ENCODE peak calls at places on chromosomes 1 and 21, in six cellular contexts. I is astrocyte of the spinal cord, Y is MM.1S, U is A673, O is nephron progenitor cell, X is colonic mucosa. R is an unnamed sample.

GRCh38 chr1:1436634-1437032 is 1.1 kb downstream of the VWA1 start:
- DNase-seq in I (no peak), Y (no peak), U (no peak), O (no peak), X (no peak), R (peak)

GRCh38 chr1:153028771-153029170 is 2.2 kb upstream of the SPRR1B start:
- DNase-seq in I (no peak), Y (no peak), U (no peak), O (no peak), X (no peak), R (no peak)

GRCh38 chr1:220271706-220272046 is 577 bp downstream of the RAB3GAP2 start:
- DNase-seq in I (peak), Y (no peak), U (peak), O (no peak), X (peak), R (peak)

GRCh38 chr1:204647114-204647804 is 38.3 kb downstream of the LRRN2 start:
- DNase-seq in I (peak), Y (peak), U (peak), O (peak), X (peak), R (peak)

GRCh38 chr1:227662933-227663332 is 72.2 kb downstream of the JMJD4 start:
- DNase-seq in I (no peak), Y (no peak), U (no peak), O (no peak), X (no peak), R (no peak)

GRCh38 chr1:3699596-3699995 is 47.3 kb downstream of the TP73 start:
- DNase-seq in I (no peak), Y (no peak), U (no peak), O (no peak), X (no peak), R (no peak)

GRCh38 chr1:228141082-228141870 is 1.2 kb downstream of the GUK1 start:
- DNase-seq in I (peak), Y (peak), U (peak), O (no peak), X (peak), R (peak)

GRCh38 chr1:221473392-221473791 is 268.5 kb downstream of the DUSP10 start:
- DNase-seq in I (no peak), Y (no peak), U (no peak), O (no peak), X (no peak), R (no peak)

GRCh38 chr1:203127672-203128611 is at the start of gene ADORA1:
- DNase-seq in I (peak), Y (peak), U (no peak), O (peak), X (peak), R (no peak)

GRCh38 chr1:224747578-224747977 is 131.5 kb downstream of the CNIH3 start:
- DNase-seq in I (peak), Y (no peak), U (peak), O (no peak), X (no peak), R (peak)

GRCh38 chr1:221663321-221663720 is 78.6 kb downstream of the DUSP10 start:
- DNase-seq in I (peak), Y (no peak), U (no peak), O (no peak), X (no peak), R (no peak)

GRCh38 chr1:9884805-9885204 is 25.3 kb downstream of the CTNNBIP1 start:
- DNase-seq in I (no peak), Y (no peak), U (no peak), O (no peak), X (no peak), R (no peak)

GRCh38 chr1:243312962-243313634 is 57.3 kb downstream of the SDCCAG8 start:
- DNase-seq in I (no peak), Y (no peak), U (no peak), O (no peak), X (no peak), R (peak)

GRCh38 chr1:198865288-198865687 is 226.4 kb downstream of the PTPRC start:
- DNase-seq in I (no peak), Y (no peak), U (no peak), O (no peak), X (no peak), R (no peak)

GRCh38 chr1:25618433-25618808 is 1.8 kb downstream of the MAN1C1 start:
- DNase-seq in I (no peak), Y (no peak), U (no peak), O (no peak), X (no peak), R (no peak)

GRCh38 chr1:61299468-61299867 is 217.1 kb downstream of the NFIA start:
- DNase-seq in I (peak), Y (no peak), U (no peak), O (no peak), X (no peak), R (no peak)

GRCh38 chr1:228850141-228851100 is 115.1 kb downstream of the RHOU start:
- DNase-seq in I (no peak), Y (no peak), U (no peak), O (no peak), X (peak), R (no peak)

GRCh38 chr1:193183019-193183643 is 3.3 kb downstream of the B3GALT2 start:
- DNase-seq in I (peak), Y (peak), U (peak), O (peak), X (peak), R (peak)

GRCh38 chr1:245409341-245410195 is 254.8 kb downstream of the KIF26B start:
- DNase-seq in I (no peak), Y (no peak), U (no peak), O (peak), X (no peak), R (no peak)

GRCh38 chr1:223538921-223539445 is 126.5 kb downstream of the CAPN8 start:
- DNase-seq in I (no peak), Y (no peak), U (no peak), O (no peak), X (no peak), R (no peak)

GRCh38 chr1:84742653-84743052 is 52.4 kb upstream of the SSX2IP start:
- DNase-seq in I (no peak), Y (no peak), U (no peak), O (no peak), X (no peak), R (no peak)

GRCh38 chr1:64474639-64475038 is 4.7 kb downstream of the CACHD1 start:
- DNase-seq in I (peak), Y (no peak), U (peak), O (no peak), X (peak), R (no peak)

GRCh38 chr1:54859687-54860391 is 27.2 kb downstream of the DHCR24 start:
- DNase-seq in I (peak), Y (no peak), U (no peak), O (no peak), X (no peak), R (no peak)

GRCh38 chr1:3910769-3911520 is 10.9 kb upstream of the C1orf174 start:
- DNase-seq in I (peak), Y (peak), U (peak), O (peak), X (peak), R (peak)

GRCh38 chr1:46131727-46132528 is 501 bp downstream of the PIK3R3 start:
- DNase-seq in I (peak), Y (peak), U (peak), O (peak), X (peak), R (peak)

GRCh38 chr21:26147535-26147934 is 23.0 kb downstream of the APP start:
- DNase-seq in I (no peak), Y (no peak), U (no peak), O (no peak), X (no peak), R (no peak)

GRCh38 chr21:33901421-33902288 is 13.9 kb downstream of the ATP5PO start:
- DNase-seq in I (peak), Y (peak), U (peak), O (peak), X (no peak), R (no peak)

GRCh38 chr1:155893389-155894142 is 17.6 kb downstream of the RIT1 start:
- DNase-seq in I (peak), Y (peak), U (peak), O (no peak), X (no peak), R (no peak)

GRCh38 chr1:62962794-62963776 is 179.2 kb downstream of the ATG4C start:
- DNase-seq in I (peak), Y (peak), U (peak), O (peak), X (peak), R (peak)

GRCh38 chr1:165890684-165891083 is 63.3 kb downstream of the UCK2 start:
- DNase-seq in I (peak), Y (no peak), U (no peak), O (no peak), X (no peak), R (no peak)

GRCh38 chr1:186404454-186405051 is 28.9 kb downstream of the ODR4 start:
- DNase-seq in I (peak), Y (peak), U (peak), O (no peak), X (no peak), R (peak)

GRCh38 chr1:186403632-186404031 is 28.0 kb downstream of the ODR4 start:
- DNase-seq in I (no peak), Y (no peak), U (no peak), O (no peak), X (no peak), R (no peak)

DNA sequence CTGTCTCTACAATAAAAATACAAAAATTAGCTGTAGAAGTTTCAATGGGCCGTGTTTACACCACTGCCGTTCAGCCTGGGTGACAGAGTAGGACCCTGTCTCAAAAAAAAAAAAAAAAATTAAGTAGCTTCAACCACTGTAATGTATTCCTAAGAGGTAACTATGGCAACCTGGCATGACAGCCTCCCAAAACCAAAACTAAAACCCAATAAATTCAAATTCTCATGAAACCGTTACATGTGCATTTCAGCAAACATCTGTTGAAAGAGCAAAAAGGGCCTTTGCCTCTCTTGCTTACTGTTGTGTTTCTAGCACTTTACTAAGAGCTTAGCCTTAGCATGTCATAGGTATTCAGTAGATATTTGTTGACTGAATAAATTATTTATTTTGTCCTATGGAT is 33.5 kb downstream of the ODR4 start:
- DNase-seq in I (no peak), Y (peak), U (no peak), O (no peak), X (no peak), R (peak)
- TF ChIP-seq CTCF in I (no peak), Y (no peak), U (no peak), O (no peak), X (no peak), R (no peak)

GRCh38 chr1:94925561-94926364 is 1.1 kb downstream of the CNN3 start:
- DNase-seq in I (peak), Y (no peak), U (peak), O (peak), X (peak), R (peak)
- TF ChIP-seq CTCF in I (no peak), Y (no peak), U (no peak), O (no peak), X (no peak), R (no peak)

DNA sequence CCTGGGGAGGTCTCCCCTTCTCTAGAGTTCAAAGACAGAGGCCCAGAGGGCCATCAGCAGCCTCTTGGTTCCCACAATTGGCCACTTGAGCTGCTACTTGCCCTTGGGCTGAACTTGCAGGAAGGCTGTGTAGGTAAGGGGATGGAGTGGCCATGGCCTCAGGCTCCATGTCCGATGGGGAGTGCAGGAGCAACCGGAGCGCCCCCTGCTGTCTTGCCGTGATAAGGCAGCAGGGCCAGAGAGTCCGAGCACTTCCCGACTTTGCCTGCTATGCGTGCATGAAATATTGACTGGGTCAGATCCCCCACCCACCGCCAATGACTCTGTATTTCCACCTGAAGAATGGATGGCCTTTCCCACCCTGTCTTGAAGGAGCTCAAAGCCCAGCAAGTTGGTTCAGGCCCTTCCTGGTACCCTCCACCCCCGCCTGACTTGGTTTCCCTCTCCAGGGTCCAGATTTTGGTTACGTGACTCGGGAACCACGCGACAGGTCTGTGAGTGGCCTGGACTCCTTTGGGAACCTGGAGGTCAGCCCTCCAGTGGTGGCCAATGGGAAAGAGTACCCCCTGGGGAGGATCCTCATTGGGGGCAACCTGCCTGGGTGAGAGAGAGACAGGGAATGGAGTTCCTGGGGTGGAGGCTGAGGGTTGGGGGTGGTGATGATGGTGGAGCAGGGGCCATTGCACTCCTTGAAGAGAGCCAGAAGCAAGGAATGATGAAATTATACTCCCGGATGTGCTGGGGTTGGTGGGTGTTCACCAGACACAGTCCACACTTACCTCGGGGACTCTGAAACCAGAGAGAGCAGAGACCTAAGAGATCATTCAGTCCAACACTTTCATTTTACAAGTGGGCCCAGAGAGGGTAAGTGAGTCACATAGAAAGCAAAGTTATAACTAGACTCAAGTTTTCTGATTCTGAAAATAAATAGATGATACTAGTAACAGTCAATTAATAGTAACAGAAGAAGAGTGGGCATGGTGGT is 25.6 kb downstream of the PADI3 start:
- DNase-seq in I (peak), Y (no peak), U (peak), O (peak), X (peak), R (peak)
- TF ChIP-seq CTCF in I (peak), Y (peak), U (peak), O (peak), X (peak), R (peak)

DNA sequence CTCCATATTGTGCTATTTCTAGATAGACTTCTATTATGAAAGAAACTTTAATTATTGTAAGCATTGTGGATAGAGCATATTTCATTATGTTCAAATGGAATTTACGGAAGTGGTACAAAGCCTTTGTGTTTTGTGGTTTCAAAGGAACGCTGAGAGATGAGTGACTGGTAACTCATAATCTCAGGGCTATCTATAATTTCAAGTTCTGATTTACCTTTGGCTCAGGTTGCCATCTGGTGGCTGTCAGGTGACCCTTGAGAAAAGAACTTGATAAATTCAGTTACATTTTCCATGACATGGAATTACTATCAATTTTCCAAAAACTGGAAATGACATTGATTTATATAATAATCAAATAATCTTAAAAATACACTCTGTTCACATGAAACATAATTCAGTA is 12.2 kb downstream of the NTNG1 start:
- DNase-seq in I (peak), Y (peak), U (no peak), O (no peak), X (no peak), R (no peak)
- TF ChIP-seq CTCF in I (no peak), Y (peak), U (peak), O (no peak), X (no peak), R (no peak)

DNA sequence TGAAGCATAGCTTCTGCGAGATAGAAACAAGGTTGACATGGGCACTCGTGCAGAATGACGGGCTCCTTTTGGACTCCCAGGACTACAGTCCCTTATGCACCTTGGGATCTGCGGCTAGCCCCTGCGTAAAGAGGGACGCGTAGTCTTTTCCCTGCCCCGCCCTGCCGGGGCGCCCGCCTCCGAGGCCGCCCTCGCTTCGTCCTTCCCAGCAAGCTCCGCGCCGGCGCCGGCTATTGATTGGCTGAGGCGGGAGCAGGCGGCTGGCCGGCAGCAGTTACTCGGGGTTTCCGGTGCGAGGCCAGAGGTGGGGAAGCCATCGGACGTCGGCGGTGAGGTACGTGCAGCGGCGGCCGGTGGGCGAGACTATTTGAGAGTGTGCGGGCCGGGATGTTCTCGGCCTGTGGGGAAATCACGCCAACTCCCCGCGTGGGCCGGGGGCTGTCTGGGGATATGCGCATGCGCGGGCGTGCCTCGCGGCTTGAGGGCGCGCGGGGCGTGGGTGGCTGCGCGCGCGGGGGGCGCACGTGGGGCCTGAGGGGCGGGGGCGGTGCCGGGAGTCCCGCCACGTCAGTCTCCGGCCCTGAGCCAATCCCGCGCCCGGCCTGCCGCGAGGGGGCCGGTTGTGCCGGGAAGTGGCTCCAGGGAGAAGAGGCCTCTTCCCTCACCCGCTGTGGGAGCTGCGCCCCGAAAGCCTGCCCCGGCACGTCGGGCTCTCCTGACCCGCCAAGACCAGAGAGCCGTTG is at the start of gene TXLNA:
- DNase-seq in I (peak), Y (peak), U (peak), O (peak), X (peak), R (peak)
- TF ChIP-seq CTCF in I (no peak), Y (no peak), U (no peak), O (no peak), X (no peak), R (no peak)

GRCh38 chr1:213987422-213987875 is 324 bp upstream of the PROX1 start:
- DNase-seq in I (peak), Y (peak), U (no peak), O (no peak), X (no peak), R (no peak)

GRCh38 chr1:213986925-213987250 is 885 bp upstream of the PROX1 start:
- DNase-seq in I (no peak), Y (no peak), U (no peak), O (no peak), X (no peak), R (no peak)

GRCh38 chr1:213989071-213989739 is 1.4 kb downstream of the PROX1 start:
- DNase-seq in I (no peak), Y (peak), U (no peak), O (peak), X (no peak), R (no peak)

GRCh38 chr1:213988639-213989070 is 882 bp downstream of the PROX1 start:
- DNase-seq in I (no peak), Y (no peak), U (no peak), O (peak), X (no peak), R (peak)

DNA sequence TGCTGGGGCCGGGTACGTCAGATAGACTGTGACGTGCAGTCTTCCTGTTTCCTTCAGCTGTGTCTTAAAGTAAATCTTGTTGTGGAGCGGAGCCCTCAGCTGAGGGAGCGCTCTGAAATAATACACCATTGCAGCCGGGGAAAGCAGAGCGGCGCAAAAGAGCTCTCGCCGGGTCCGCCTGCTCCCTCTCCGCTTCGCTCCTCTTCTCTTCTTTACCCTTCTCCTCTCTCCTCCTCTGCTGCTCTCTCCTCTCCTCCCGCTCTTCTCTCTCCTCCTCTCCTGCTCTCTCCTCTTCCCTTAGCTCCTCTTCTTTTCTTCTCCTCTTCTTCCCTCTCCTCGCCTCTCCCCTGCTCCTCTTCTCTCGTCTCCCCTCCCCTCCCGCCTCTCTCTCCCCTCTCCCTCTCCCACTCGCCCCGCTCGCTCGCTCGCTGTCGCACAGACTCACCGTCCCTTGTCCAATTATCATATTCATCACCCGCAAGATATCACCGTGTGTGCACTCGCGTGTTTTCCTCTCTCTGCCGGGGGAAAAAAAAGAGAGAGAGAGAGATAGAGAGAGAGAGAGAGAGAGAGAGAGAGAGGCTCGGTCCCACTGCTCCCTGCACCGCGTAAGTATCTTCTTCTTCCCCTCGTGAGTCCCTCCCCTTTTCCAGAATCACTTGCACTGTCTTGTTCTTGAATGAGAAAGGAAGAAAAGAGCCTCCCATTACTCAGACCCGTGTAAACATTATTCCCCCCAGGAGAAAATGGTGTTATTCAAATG is at the start of gene PROX1:
- DNase-seq in I (peak), Y (peak), U (peak), O (peak), X (peak), R (peak)
- TF ChIP-seq CTCF in I (peak), Y (peak), U (no peak), O (no peak), X (no peak), R (no peak)

R was measured in GM20000.